ENCODE peak calls at places on chromosomes 13 and 19, in five cellular contexts. Z, X, H, I and C are unnamed samples.
A peak's percentile ranks its signal among the peaks of the same experiment; 100 is the strongest.

GRCh38 chr13:31674056-31674455 is 65.3 kb upstream of the RXFP2 start:
- DNase-seq in H (no peak), I (no peak), X (no peak), Z (no peak), C (no peak)

GRCh38 chr19:4660181-4660791 is 9.9 kb downstream of the MYDGF start:
- DNase-seq in I (no peak), X (peak; percentile 41), H (no peak), Z (no peak), C (no peak)

GRCh38 chr13:80276371-80277289 is 64.3 kb downstream of the SPRY2 start:
- DNase-seq in X (peak; percentile 47), I (no peak), H (no peak), Z (no peak), C (peak; percentile 51)

GRCh38 chr13:53351040-53351439 is 322.4 kb downstream of the OLFM4 start:
- DNase-seq in Z (no peak), I (no peak), H (no peak), X (no peak), C (no peak)

GRCh38 chr19:38679839-38680238 is 32.4 kb downstream of the ACTN4 start:
- DNase-seq in X (no peak), Z (peak; percentile 31), I (no peak), H (no peak), C (no peak)

GRCh38 chr19:33280351-33280921 is 21.9 kb downstream of the CEBPA start:
- DNase-seq in X (peak; percentile 12), I (no peak), H (peak; percentile 37), Z (no peak), C (no peak)

GRCh38 chr13:44837250-44837649 is 152.0 kb downstream of the NUFIP1 start:
- DNase-seq in H (no peak), Z (peak; percentile 24), X (no peak), I (no peak), C (no peak)

GRCh38 chr13:106151056-106151699 is 384.3 kb downstream of the EFNB2 start:
- DNase-seq in H (no peak), X (no peak), Z (peak; percentile 94), I (no peak), C (peak; percentile 97)